ENCODE peak calls at places on chromosomes 13 and 19, in four cellular contexts. Q is GM12878, K is HL-60, R is K562. P is an unnamed sample.

GRCh38 chr19:55549500-55550320 is 4.4 kb upstream of the SBK3 start:
- DNase-seq in K (no peak), Q (no peak), R (no peak), P (no peak)

GRCh38 chr19:42081584-42082258 is 5.8 kb downstream of the ZNF574 start:
- DNase-seq in R (no peak), K (no peak), Q (no peak), P (no peak)

GRCh38 chr13:113458218-113459065 is 5.2 kb upstream of the ADPRHL1 start:
- DNase-seq in Q (no peak), R (peak; percentile 20), K (no peak), P (no peak)

GRCh38 chr19:1591421-1592022 is 1.1 kb downstream of the MBD3 start:
- DNase-seq in R (peak; percentile 50), K (no peak), Q (no peak), P (no peak)

GRCh38 chr19:2039959-2040646 is 10.9 kb downstream of the MKNK2 start:
- DNase-seq in R (no peak), Q (no peak), K (peak; percentile 30), P (no peak)

GRCh38 chr13:47632311-47632710 is 368.8 kb downstream of the SUCLA2 start:
- DNase-seq in R (no peak), K (no peak), Q (no peak), P (no peak)

GRCh38 chr19:30160426-30160825 is 211.8 kb upstream of the ZNF536 start:
- DNase-seq in K (no peak), Q (no peak), R (no peak), P (no peak)

GRCh38 chr19:54552913-54553310 is 20.7 kb upstream of the LILRA2 start:
- DNase-seq in Q (no peak), R (no peak), K (no peak), P (no peak)

GRCh38 chr13:37429976-37430375 is 168.6 kb downstream of the POSTN start:
- DNase-seq in Q (no peak), K (no peak), R (no peak), P (no peak)

GRCh38 chr13:27043013-27043412 is 128.6 kb downstream of the USP12 start:
- DNase-seq in R (no peak), Q (no peak), K (no peak), P (no peak)

GRCh38 chr13:109383683-109384082 is 402.7 kb downstream of the IRS2 start:
- DNase-seq in R (no peak), K (no peak), Q (no peak), P (no peak)

GRCh38 chr19:52735734-52736133 is 890 bp upstream of the ZNF611 start:
- DNase-seq in Q (no peak), K (no peak), R (no peak), P (no peak)

GRCh38 chr13:99304541-99304940 is 2.7 kb downstream of the GPR183 start:
- DNase-seq in R (no peak), Q (no peak), K (no peak), P (no peak)

GRCh38 chr19:30447276-30447870 is 75.2 kb downstream of the ZNF536 start:
- DNase-seq in R (no peak), K (no peak), Q (no peak), P (no peak)

GRCh38 chr19:6774821-6775707 is 2.6 kb downstream of the VAV1 start:
- DNase-seq in Q (no peak), K (peak; percentile 61), R (no peak), P (no peak)

GRCh38 chr19:3033595-3034193 is 4.6 kb upstream of the TLE2 start:
- DNase-seq in K (no peak), Q (no peak), R (no peak), P (no peak)

GRCh38 chr13:64633948-64634347 is 2596.2 kb downstream of the PCDH9 start:
- DNase-seq in K (no peak), R (no peak), Q (no peak), P (no peak)

GRCh38 chr13:42393573-42394360 is 121.8 kb downstream of the AKAP11 start:
- DNase-seq in R (no peak), K (no peak), Q (no peak), P (no peak)

GRCh38 chr13:111908391-111908790 is 158.6 kb upstream of the SOX1 start:
- DNase-seq in R (no peak), K (no peak), Q (no peak), P (no peak)

GRCh38 chr19:48085904-48086864 is 24.4 kb downstream of the PLA2G4C start:
- DNase-seq in R (no peak), Q (no peak), K (no peak), P (no peak)

GRCh38 chr19:35801828-35802227 is 10.8 kb downstream of the PRODH2 start:
- DNase-seq in K (no peak), Q (no peak), R (no peak), P (no peak)

GRCh38 chr13:73997964-73998363 is 136.2 kb downstream of the KLF12 start:
- DNase-seq in R (no peak), K (no peak), Q (no peak), P (no peak)

GRCh38 chr13:112869202-112870061 is 99.6 kb upstream of the MCF2L start:
- DNase-seq in K (no peak), R (no peak), Q (no peak), P (no peak)

GRCh38 chr13:27022571-27023311 is 148.9 kb downstream of the USP12 start:
- DNase-seq in K (no peak), R (no peak), Q (no peak), P (no peak)

GRCh38 chr19:2537544-2537943 is 61.6 kb downstream of the GADD45B start:
- DNase-seq in Q (no peak), R (no peak), K (no peak), P (no peak)

GRCh38 chr13:109275390-109275789 is 511.0 kb downstream of the IRS2 start:
- DNase-seq in Q (no peak), R (no peak), K (no peak), P (no peak)

GRCh38 chr13:96821381-96821780 is 172.9 kb downstream of the OXGR1 start:
- DNase-seq in K (no peak), Q (no peak), R (no peak), P (no peak)

GRCh38 chr19:47719047-47719885 is 6.0 kb downstream of the EHD2 start:
- DNase-seq in K (no peak), R (no peak), Q (no peak), P (no peak)

GRCh38 chr13:45280751-45281634 is 60.0 kb downstream of the TPT1 start:
- DNase-seq in Q (no peak), R (no peak), K (no peak), P (peak; percentile 51)

GRCh38 chr13:73141292-73141771 is 82.5 kb downstream of the KLF5 start:
- DNase-seq in Q (no peak), K (no peak), R (no peak), P (no peak)

GRCh38 chr13:41842029-41842428 is 118.9 kb downstream of the VWA8 start:
- DNase-seq in Q (no peak), R (no peak), K (no peak), P (no peak)

GRCh38 chr19:54287456-54287855 is 6.5 kb upstream of the LILRB2 start:
- DNase-seq in K (no peak), R (no peak), Q (no peak), P (no peak)

GRCh38 chr19:46495789-46496099 is at the start of gene PNMA8B:
- DNase-seq in R (peak; percentile 71), K (no peak), Q (no peak), P (peak; percentile 70)

GRCh38 chr19:4028334-4029246 is 21.1 kb downstream of the PIAS4 start:
- DNase-seq in K (no peak), Q (no peak), R (no peak), P (no peak)

GRCh38 chr19:29535984-29536508 is 10.3 kb downstream of the VSTM2B start:
- DNase-seq in Q (no peak), K (no peak), R (no peak), P (no peak)

GRCh38 chr19:41327499-41328156 is 17.7 kb downstream of the CCDC97 start:
- DNase-seq in R (no peak), Q (no peak), K (peak; percentile 97), P (peak; percentile 84)

GRCh38 chr13:51235756-51236564 is 13.8 kb downstream of the FAM124A start:
- DNase-seq in R (no peak), Q (no peak), K (no peak), P (no peak)

DNA sequence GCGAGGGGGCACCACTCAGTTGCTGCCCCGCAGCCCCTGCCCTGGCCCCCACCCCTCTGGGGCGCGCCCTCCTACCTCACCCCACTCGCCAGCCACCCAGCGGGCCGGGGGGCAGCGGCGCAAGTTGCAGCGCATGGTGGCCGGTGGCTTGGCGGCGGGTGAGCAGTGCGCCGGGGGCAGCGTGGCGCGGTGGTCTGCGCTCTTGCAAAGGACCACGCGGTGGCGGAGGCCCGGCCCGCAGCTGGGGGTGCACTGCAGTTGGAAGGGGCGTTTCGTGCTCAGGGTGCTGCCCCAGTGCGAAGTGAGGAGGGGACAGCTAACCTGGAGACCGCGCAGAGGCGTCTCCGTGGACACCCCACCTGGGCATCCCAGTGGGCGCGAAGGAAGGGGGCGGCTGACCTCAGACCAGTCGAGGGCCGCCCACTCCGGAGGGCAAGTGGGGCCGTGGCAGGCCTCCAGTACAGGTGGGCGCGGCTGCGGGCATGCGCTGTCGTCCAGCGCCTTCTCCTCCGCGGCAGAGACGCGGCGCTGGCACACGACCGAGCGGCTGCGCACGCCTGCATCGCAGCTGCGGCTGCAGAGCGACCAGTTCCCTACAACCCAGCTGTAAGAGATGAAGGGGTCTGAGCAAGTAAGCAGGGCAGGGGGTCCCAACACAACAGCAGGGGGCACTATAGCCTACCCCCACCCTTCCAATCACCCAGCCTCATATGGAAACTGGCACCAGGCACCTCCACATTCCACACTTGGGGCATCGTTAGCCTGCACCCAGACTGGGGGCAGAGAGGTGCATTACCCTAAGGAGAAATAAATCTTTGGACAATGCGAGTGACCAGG is 8.0 kb upstream of the MYO1F start:
- DNase-seq in K (no peak), Q (no peak), R (no peak), P (no peak)
- TF ChIP-seq SPI1 in K (no peak), Q (no peak), R (no peak), P (no peak)

GRCh38 chr19:43664008-43664407 is 6.0 kb downstream of the PLAUR start:
- DNase-seq in Q (peak; percentile 35), K (no peak), R (no peak), P (no peak)
- TF ChIP-seq POLR2AphosphoS5 in Q (no peak), K (no peak), R (no peak), P (no peak)

GRCh38 chr19:12778905-12779161 is 3.5 kb upstream of the HOOK2 start:
- DNase-seq in R (no peak), K (no peak), Q (no peak), P (no peak)

GRCh38 chr19:12777217-12778019 is 2.1 kb upstream of the HOOK2 start:
- DNase-seq in R (peak; percentile 72), Q (no peak), K (no peak), P (peak; percentile 80)

GRCh38 chr19:12782174-12782423 is 6.7 kb upstream of the HOOK2 start:
- DNase-seq in R (no peak), K (no peak), Q (no peak), P (no peak)

GRCh38 chr19:12778020-12778904 is 2.9 kb upstream of the HOOK2 start:
- DNase-seq in Q (no peak), R (no peak), K (no peak), P (no peak)

GRCh38 chr19:12779162-12779993 is 4.0 kb upstream of the HOOK2 start:
- DNase-seq in Q (no peak), R (peak; percentile 41), K (no peak), P (no peak)
- TF ChIP-seq SPI1 in Q (no peak), R (no peak), K (no peak), P (no peak)

DNA sequence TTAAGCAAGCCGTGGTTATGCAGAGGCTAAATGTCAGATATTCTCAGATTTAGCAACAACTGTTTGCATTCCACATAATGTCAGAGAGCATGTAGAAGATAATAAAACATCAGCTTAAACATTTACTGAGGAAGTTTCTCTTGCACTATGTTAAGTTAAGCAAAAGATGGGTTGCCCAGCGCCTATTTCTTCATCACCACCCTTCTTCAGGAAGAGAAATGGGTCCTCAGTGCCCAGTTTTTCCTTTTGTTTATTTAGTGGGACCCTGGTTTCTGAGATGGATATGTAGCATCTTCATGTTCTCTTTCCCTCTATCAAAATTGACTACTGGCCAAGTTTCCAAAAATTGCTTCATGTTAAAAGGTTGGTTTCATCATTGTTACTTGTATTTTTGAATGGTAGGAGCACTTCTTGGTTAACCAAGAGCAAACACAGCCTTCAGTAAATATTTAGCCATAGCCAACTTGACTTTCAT is 356.8 kb downstream of the RFC3 start:
- DNase-seq in R (no peak), K (no peak), Q (no peak), P (no peak)
- TF ChIP-seq POLR2AphosphoS5 in R (no peak), K (no peak), Q (no peak), P (no peak)